ENCODE peak calls at places on chromosomes 11 and 22, in nine cellular contexts. V is bronchial epithelial cell; B is amygdala; X is activated T-cell treated with anti-CD3 and anti-CD28 coated beads, Interleukin-2, amount 50 U/mL, for 72 hours; Q is fibroblast of the aortic adventitia; T is NCI-H774; E is astrocyte of the cerebellum; I is NCI-H226; P is NCI-H1694. Z is an unnamed sample.

GRCh38 chr11:121352301-121352891 is 59.8 kb downstream of the SC5D start:
- DNase-seq in V (no peak), B (peak), X (no peak), Q (no peak), T (peak), E (no peak), I (no peak), P (peak), Z (no peak)

GRCh38 chr22:44191036-44191454 is 10.3 kb downstream of the PARVG start:
- DNase-seq in V (peak), B (no peak), X (peak), Q (peak), T (no peak), E (no peak), I (no peak), P (no peak), Z (peak)

GRCh38 chr22:33889748-33890147 is 30.5 kb downstream of the LARGE1 start:
- DNase-seq in V (no peak), B (no peak), X (no peak), Q (no peak), T (no peak), E (no peak), I (no peak), P (no peak), Z (no peak)

GRCh38 chr22:16609548-16610261 is 17.1 kb upstream of the CCT8L2 start:
- DNase-seq in V (no peak), B (no peak), X (no peak), Q (no peak), T (no peak), E (no peak), I (no peak), P (no peak), Z (no peak)

GRCh38 chr11:28666632-28667031 is 558.4 kb downstream of the METTL15 start:
- DNase-seq in V (no peak), B (no peak), X (no peak), Q (peak), T (no peak), E (no peak), I (no peak), P (no peak), Z (no peak)

GRCh38 chr11:65504671-65505433 is 6.0 kb downstream of the MALAT1 start:
- DNase-seq in V (peak), B (no peak), X (no peak), Q (peak), T (no peak), E (no peak), I (no peak), P (no peak), Z (peak)

GRCh38 chr11:1207451-1208360 is 15.2 kb upstream of the MUC5B start:
- DNase-seq in V (no peak), B (no peak), X (peak), Q (no peak), T (no peak), E (no peak), I (no peak), P (no peak), Z (no peak)

GRCh38 chr11:72696866-72697428 is 22.7 kb upstream of the PDE2A start:
- DNase-seq in V (no peak), B (no peak), X (no peak), Q (no peak), T (no peak), E (no peak), I (no peak), P (no peak), Z (peak)